ENCODE peak calls at places on chromosomes 1 and 21, in four cellular contexts. A is left ventricle myocardium superior; F is NCI-H446; E is stimulated activated CD8-positive, alpha-beta memory T cell treated with anti-CD3 and anti-CD28 coated beads, Interleukin-7, amount 100 ng/mL, for 1 hour. Y is an unnamed sample.

GRCh38 chr1:203744008-203744972 is 20.7 kb upstream of the LAX1 start:
- DNase-seq in E (no peak), F (peak; percentile 35), A (peak; percentile 63), Y (no peak)

GRCh38 chr1:161044908-161045748 is 649 bp downstream of the USF1 start:
- DNase-seq in F (peak; percentile 44), A (peak; percentile 73), E (peak; percentile 31), Y (no peak)

GRCh38 chr1:210362526-210362925 is 33.8 kb downstream of the HHAT start:
- DNase-seq in F (no peak), E (no peak), A (no peak), Y (no peak)

GRCh38 chr1:160777486-160778089 is 18.4 kb upstream of the LY9 start:
- DNase-seq in E (no peak), A (no peak), F (peak; percentile 19), Y (no peak)

GRCh38 chr1:222521299-222522104 is 26.4 kb downstream of the HHIPL2 start:
- DNase-seq in F (no peak), A (no peak), E (no peak), Y (no peak)

GRCh38 chr1:201486158-201486557 is 17.2 kb upstream of the PHLDA3 start:
- DNase-seq in F (no peak), A (no peak), E (no peak), Y (no peak)

GRCh38 chr1:165114022-165114888 is 242.3 kb downstream of the LMX1A start:
- DNase-seq in E (no peak), F (peak; percentile 80), A (no peak), Y (no peak)

GRCh38 chr1:180208264-180208663 is 21.8 kb upstream of the LHX4 start:
- DNase-seq in E (no peak), F (no peak), A (no peak), Y (no peak)

GRCh38 chr1:201260236-201260591 is 23.1 kb upstream of the PKP1 start:
- DNase-seq in E (no peak), F (no peak), A (no peak), Y (no peak)

GRCh38 chr1:70361727-70362413 is 7.3 kb upstream of the ANKRD13C start:
- DNase-seq in E (no peak), F (no peak), A (no peak), Y (no peak)

GRCh38 chr1:204357551-204357950 is 2.2 kb downstream of the PLEKHA6 start:
- DNase-seq in E (no peak), A (peak; percentile 60), F (peak; percentile 92), Y (no peak)

GRCh38 chr1:245558069-245558468 is 403.3 kb downstream of the KIF26B start:
- DNase-seq in A (no peak), E (no peak), F (no peak), Y (no peak)

GRCh38 chr1:71089536-71090270 is 8.9 kb upstream of the ZRANB2 start:
- DNase-seq in E (no peak), F (no peak), A (no peak), Y (no peak)

GRCh38 chr1:162324391-162324790 is 52.3 kb downstream of the SPATA46 start:
- DNase-seq in A (no peak), E (no peak), F (no peak), Y (no peak)

GRCh38 chr1:1080122-1080753 is 6.1 kb upstream of the RNF223 start:
- DNase-seq in A (peak; percentile 82), E (no peak), F (peak; percentile 39), Y (peak; percentile 58)

GRCh38 chr1:71081697-71082080 is 854 bp upstream of the ZRANB2 start:
- DNase-seq in F (no peak), E (no peak), A (peak; percentile 33), Y (no peak)

GRCh38 chr1:155003766-155004351 is 1.3 kb downstream of the ZBTB7B start:
- DNase-seq in A (peak; percentile 83), E (no peak), F (no peak), Y (no peak)

GRCh38 chr1:74496699-74497098 is 15.7 kb downstream of the LRRC53 start:
- DNase-seq in F (no peak), E (no peak), A (no peak), Y (no peak)

GRCh38 chr21:46435786-46436227 is 22.9 kb upstream of the DIP2A start:
- DNase-seq in E (no peak), A (peak; percentile 25), F (no peak), Y (no peak)

GRCh38 chr1:151504759-151505158 is 6.4 kb upstream of the CGN start:
- DNase-seq in A (no peak), F (no peak), E (no peak), Y (no peak)

GRCh38 chr1:247548092-247548491 is 842 bp upstream of the GCSAML start:
- DNase-seq in A (no peak), F (no peak), E (no peak), Y (no peak)

GRCh38 chr21:46028547-46029200 is 47.1 kb downstream of the COL6A1 start:
- DNase-seq in A (no peak), E (no peak), F (no peak), Y (no peak)

GRCh38 chr1:171983584-171983983 is 142.3 kb downstream of the DNM3 start:
- DNase-seq in E (no peak), F (peak; percentile 34), A (no peak), Y (no peak)

GRCh38 chr1:169906938-169907337 is 13.2 kb upstream of the SCYL3 start:
- DNase-seq in E (no peak), A (no peak), F (no peak), Y (no peak)

GRCh38 chr1:198278922-198279321 is 122.1 kb downstream of the NEK7 start:
- DNase-seq in E (no peak), A (no peak), F (no peak), Y (no peak)

GRCh38 chr1:41381691-41382530 is 20.7 kb downstream of the FOXO6 start:
- DNase-seq in E (no peak), A (peak; percentile 71), F (no peak), Y (peak; percentile 71)